ENCODE peak calls at places on chromosome 18, in ten cellular contexts. N is NCI-H748 treated with DMSO at 0.1 percent for 48 hours; E is Right ventricle myocardium superior; K is substantia nigra; S is activated CD4-positive, alpha-beta T cell treated with anti-CD3 and anti-CD28 coated beads, Interleukin-2, amount 50 U/mL, for 1 hour; C is GM23338; Z is lower leg skin; D is NCI-H774; Q is GF-D8; L is amygdala. P is an unnamed sample.
A peak's percentile ranks its signal among the peaks of the same experiment; 100 is the strongest.

GRCh38 chr18:56988022-56988421 is 158.9 kb upstream of the BOD1L2 start:
- DNase-seq in Q (no peak), E (no peak), L (no peak), Z (no peak), K (no peak), C (no peak), S (no peak), N (no peak), D (no peak), P (peak; percentile 67)

GRCh38 chr18:48408727-48409590 is at the start of gene ZBTB7C:
- DNase-seq in C (peak; percentile 65), S (no peak), L (no peak), Q (no peak), K (no peak), D (peak; percentile 37), N (peak; percentile 24), E (peak; percentile 59), Z (no peak), P (peak; percentile 19)

GRCh38 chr18:44957440-44957839 is 276.8 kb downstream of the SETBP1 start:
- DNase-seq in C (no peak), D (no peak), S (no peak), N (no peak), Q (no peak), Z (no peak), E (no peak), K (no peak), L (no peak), P (no peak)

GRCh38 chr18:80246656-80247402 is 485 bp downstream of the PARD6G start:
- DNase-seq in D (no peak), Z (peak; percentile 89), C (peak; percentile 66), Q (no peak), N (peak; percentile 33), E (peak; percentile 48), L (no peak), S (peak; percentile 10), K (peak; percentile 47), P (no peak)

GRCh38 chr18:73384246-73384645 is 516.5 kb upstream of the NETO1 start:
- DNase-seq in N (no peak), D (no peak), E (no peak), L (no peak), Q (no peak), K (no peak), C (no peak), S (no peak), Z (no peak), P (no peak)

GRCh38 chr18:78980777-78981651 is 1.4 kb downstream of the SALL3 start:
- DNase-seq in S (no peak), Q (no peak), C (peak; percentile 34), Z (peak; percentile 71), E (no peak), D (no peak), L (no peak), K (no peak), N (peak; percentile 17), P (peak; percentile 14)

GRCh38 chr18:76496200-76496890 is 1.3 kb upstream of the ZNF516 start:
- DNase-seq in N (peak; percentile 75), D (peak; percentile 59), E (peak; percentile 88), C (peak; percentile 80), Z (peak; percentile 95), S (peak; percentile 32), K (no peak), L (no peak), Q (no peak), P (peak; percentile 77)

GRCh38 chr18:74645717-74646116 is 48.0 kb downstream of the ZNF407 start:
- DNase-seq in C (no peak), K (no peak), S (no peak), N (no peak), Q (no peak), D (no peak), L (no peak), E (no peak), Z (no peak), P (no peak)

GRCh38 chr18:25231327-25231691 is 120.7 kb downstream of the ZNF521 start:
- DNase-seq in N (no peak), C (no peak), K (no peak), Z (no peak), S (no peak), D (no peak), L (no peak), E (peak; percentile 41), Q (no peak), P (no peak)

GRCh38 chr18:32332708-32333107 is 138.0 kb downstream of the GAREM1 start:
- DNase-seq in E (no peak), C (no peak), K (no peak), Z (no peak), L (no peak), N (no peak), D (no peak), Q (no peak), S (no peak), P (no peak)

GRCh38 chr18:58088723-58089074 is 44.7 kb downstream of the NEDD4L start:
- DNase-seq in S (no peak), D (peak; percentile 85), L (no peak), C (no peak), K (no peak), E (no peak), Z (peak; percentile 2), N (no peak), Q (no peak), P (no peak)

GRCh38 chr18:7272268-7273049 is 41.6 kb downstream of the LRRC30 start:
- DNase-seq in Z (peak; percentile 87), Q (peak; percentile 11), K (peak; percentile 30), C (peak; percentile 89), D (peak; percentile 12), S (no peak), L (no peak), E (peak; percentile 77), N (peak; percentile 58), P (no peak)

GRCh38 chr18:46569211-46569610 is 87.8 kb downstream of the LOXHD1 start:
- DNase-seq in N (no peak), S (no peak), Q (no peak), C (no peak), D (no peak), Z (peak; percentile 36), L (no peak), K (no peak), E (no peak), P (no peak)

P was measured in NCI-H1436.